ENCODE peak calls at places on chromosomes 5 and 9, in five cellular contexts. Z is foreskin fibroblast, K is cardiac septum, A is AG10803, X is Karpas-422. S is an unnamed sample.

GRCh38 chr9:117184173-117184572 is 230.7 kb downstream of the ASTN2 start:
- DNase-seq in Z (no peak), K (no peak), A (no peak), X (no peak), S (no peak)

GRCh38 chr5:156394642-156395393 is 67.9 kb downstream of the SGCD start:
- DNase-seq in Z (peak), K (no peak), A (no peak), X (no peak), S (peak)

GRCh38 chr9:33340186-33340585 is 49.9 kb downstream of the NFX1 start:
- DNase-seq in Z (no peak), K (no peak), A (no peak), X (no peak), S (no peak)

GRCh38 chr9:70260007-70260443 is 1.2 kb downstream of the SMC5 start:
- DNase-seq in Z (peak), K (no peak), A (no peak), X (peak), S (peak)

GRCh38 chr5:106656821-106657220 is 1013.9 kb downstream of the EFNA5 start:
- DNase-seq in Z (no peak), K (no peak), A (no peak), X (no peak), S (no peak)

GRCh38 chr9:127133739-127134167 is 11.3 kb upstream of the ANGPTL2 start:
- DNase-seq in Z (peak), K (no peak), A (peak), X (no peak), S (peak)

GRCh38 chr9:36543916-36544315 is 28.8 kb upstream of the MELK start:
- DNase-seq in Z (peak), K (no peak), A (peak), X (no peak), S (peak)

GRCh38 chr5:33313150-33313549 is 127.6 kb upstream of the TARS1 start:
- DNase-seq in Z (peak), K (no peak), A (peak), X (no peak), S (peak)

GRCh38 chr5:30063503-30063902 is 1130.0 kb upstream of the CDH6 start:
- DNase-seq in Z (no peak), K (no peak), A (no peak), X (no peak), S (no peak)

GRCh38 chr5:116746668-116747067 is 172.0 kb upstream of the SEMA6A start:
- DNase-seq in Z (no peak), K (no peak), A (no peak), X (no peak), S (no peak)

GRCh38 chr5:80191991-80192398 is 63.9 kb downstream of the SERINC5 start:
- DNase-seq in Z (peak), K (no peak), A (peak), X (no peak), S (no peak)

GRCh38 chr5:98498028-98498427 is 275.4 kb upstream of the RGMB start:
- DNase-seq in Z (no peak), K (no peak), A (no peak), X (no peak), S (no peak)

GRCh38 chr5:149030392-149030791 is 32.5 kb downstream of the SH3TC2 start:
- DNase-seq in Z (peak), K (no peak), A (peak), X (no peak), S (no peak)

GRCh38 chr5:27311544-27311943 is 273.2 kb upstream of the CDH9 start:
- DNase-seq in Z (no peak), K (no peak), A (peak), X (no peak), S (peak)

GRCh38 chr9:88808019-88808656 is 183.1 kb upstream of the S1PR3 start:
- DNase-seq in Z (peak), K (peak), A (peak), X (no peak), S (peak)

GRCh38 chr9:87382902-87383301 is 114.8 kb upstream of the DAPK1 start:
- DNase-seq in Z (no peak), K (no peak), A (peak), X (no peak), S (peak)

GRCh38 chr5:139287890-139288635 is 5.5 kb upstream of the MATR3 start:
- DNase-seq in Z (peak), K (no peak), A (no peak), X (peak), S (peak)

GRCh38 chr5:154648706-154649105 is 106.5 kb upstream of the LARP1 start:
- DNase-seq in Z (peak), K (no peak), A (no peak), X (no peak), S (peak)

GRCh38 chr5:154610321-154611154 is 132.5 kb upstream of the HAND1 start:
- DNase-seq in Z (peak), K (no peak), A (peak), X (peak), S (peak)

GRCh38 chr9:122991370-122991830 is 42.1 kb upstream of the GPR21 start:
- DNase-seq in Z (peak), K (no peak), A (peak), X (peak), S (peak)

GRCh38 chr5:41835625-41836024 is 34.6 kb downstream of the OXCT1 start:
- DNase-seq in Z (peak), K (peak), A (peak), X (no peak), S (peak)

GRCh38 chr9:13279284-13280162 is at the start of gene MPDZ:
- DNase-seq in Z (peak), K (peak), A (peak), X (no peak), S (peak)

GRCh38 chr9:115945009-115945431 is 208.6 kb upstream of the PAPPA start:
- DNase-seq in Z (no peak), K (no peak), A (peak), X (no peak), S (peak)

GRCh38 chr5:176742246-176743105 is 67.9 kb upstream of the UNC5A start:
- DNase-seq in Z (no peak), K (no peak), A (no peak), X (no peak), S (no peak)

GRCh38 chr5:16995372-16995771 is 59.3 kb upstream of the MYO10 start:
- DNase-seq in Z (peak), K (no peak), A (no peak), X (no peak), S (no peak)

GRCh38 chr5:140953234-140953633 is 13.0 kb upstream of the PCDHAC2 start:
- DNase-seq in Z (no peak), K (no peak), A (no peak), X (no peak), S (no peak)

GRCh38 chr5:14250094-14250777 is 107.1 kb downstream of the TRIO start:
- DNase-seq in Z (peak), K (no peak), A (peak), X (no peak), S (peak)

GRCh38 chr5:170633235-170634041 is 129.6 kb downstream of the KCNIP1 start:
- DNase-seq in Z (peak), K (no peak), A (peak), X (peak), S (peak)

GRCh38 chr5:138803285-138803684 is 50.1 kb downstream of the CTNNA1 start:
- DNase-seq in Z (no peak), K (no peak), A (no peak), X (no peak), S (no peak)

GRCh38 chr5:126053630-126054029 is 369.6 kb upstream of the GRAMD2B start:
- DNase-seq in Z (no peak), K (no peak), A (no peak), X (no peak), S (no peak)

GRCh38 chr5:162591724-162592123 is 524.2 kb downstream of the GABRG2 start:
- DNase-seq in Z (no peak), K (no peak), A (no peak), X (no peak), S (no peak)

GRCh38 chr9:98149422-98149821 is 30.4 kb upstream of the TRIM14 start:
- DNase-seq in Z (no peak), K (no peak), A (no peak), X (no peak), S (no peak)

GRCh38 chr5:40481226-40481625 is 198.5 kb upstream of the PTGER4 start:
- DNase-seq in Z (no peak), K (no peak), A (no peak), X (no peak), S (no peak)

S was measured in fibroblast of mammary gland.